ENCODE peak calls at places on chromosomes 2 and 18, in ten cellular contexts. K is WTC11, G is ecto neural progenitor cell, C is sciatic nerve, B is NCI-H1417, D is C1 segment of cervical spinal cord, N is NCI-H1092 treated with DMSO at 0.1 percent for 48 hours, W is SHP77, R is left ventricle myocardium inferior, A is GM10248. P is an unnamed sample.

GRCh38 chr2:23120161-23120560 is 264.8 kb upstream of the KLHL29 start:
- DNase-seq in K (no peak), G (no peak), C (no peak), B (no peak), D (no peak), N (no peak), W (no peak), R (no peak), A (no peak), P (no peak)

GRCh38 chr2:45964226-45964841 is 312.9 kb downstream of the PRKCE start:
- DNase-seq in K (no peak), G (no peak), C (peak), B (peak), D (no peak), N (peak), W (peak), R (peak), A (no peak), P (peak)

GRCh38 chr2:10079192-10079930 is 850 bp downstream of the CYS1 start:
- DNase-seq in K (peak), G (peak), C (no peak), B (peak), D (peak), N (no peak), W (no peak), R (peak), A (peak), P (no peak)

GRCh38 chr2:11201969-11202368 is 46.7 kb downstream of the SLC66A3 start:
- DNase-seq in K (no peak), G (no peak), C (no peak), B (no peak), D (no peak), N (no peak), W (no peak), R (no peak), A (no peak), P (no peak)

GRCh38 chr2:55718165-55719008 is 24.7 kb upstream of the PNPT1 start:
- DNase-seq in K (peak), G (no peak), C (peak), B (peak), D (peak), N (peak), W (peak), R (no peak), A (peak), P (no peak)

GRCh38 chr18:34807106-34807796 is 97.2 kb downstream of the DTNA start:
- DNase-seq in K (no peak), G (no peak), C (no peak), B (no peak), D (no peak), N (no peak), W (no peak), R (no peak), A (no peak), P (no peak)

GRCh38 chr2:101809656-101810055 is 112.1 kb downstream of the MAP4K4 start:
- DNase-seq in K (no peak), G (no peak), C (no peak), B (no peak), D (no peak), N (no peak), W (no peak), R (no peak), A (no peak), P (no peak)

GRCh38 chr2:128710770-128711169 is 392.1 kb upstream of the HS6ST1 start:
- DNase-seq in K (no peak), G (no peak), C (no peak), B (no peak), D (no peak), N (no peak), W (no peak), R (no peak), A (no peak), P (no peak)

GRCh38 chr18:24514439-24514838 is 54.0 kb downstream of the HRH4 start:
- DNase-seq in K (no peak), G (no peak), C (no peak), B (peak), D (no peak), N (no peak), W (peak), R (no peak), A (peak), P (no peak)

GRCh38 chr2:105320651-105321215 is 8.8 kb downstream of the TGFBRAP1 start:
- DNase-seq in K (no peak), G (no peak), C (no peak), B (no peak), D (no peak), N (no peak), W (no peak), R (no peak), A (no peak), P (no peak)

GRCh38 chr18:62418258-62418657 is 93.1 kb downstream of the TNFRSF11A start:
- DNase-seq in K (no peak), G (no peak), C (no peak), B (no peak), D (no peak), N (no peak), W (no peak), R (no peak), A (no peak), P (no peak)

GRCh38 chr2:74250189-74250631 is 51.8 kb downstream of the MTHFD2 start:
- DNase-seq in K (peak), G (no peak), C (no peak), B (peak), D (no peak), N (peak), W (peak), R (no peak), A (peak), P (no peak)